ENCODE peak calls at places on chromosome 22, in four cellular contexts. One of them, this sample, is unnamed.

GRCh38 chr22:24947881-24948280 is 1.4 kb upstream of the LHFPL7 start:
- DNase-seq in PC-3: no peak
- DNase-seq in stomach: no peak
- DNase-seq in left lung: no peak
- DNase-seq in this sample: no peak

GRCh38 chr22:44586337-44586990 is 88.4 kb upstream of the RTL6 start:
- DNase-seq in PC-3: peak; percentile 5
- DNase-seq in stomach: no peak
- DNase-seq in left lung: no peak
- DNase-seq in this sample: peak; percentile 2

GRCh38 chr22:38923463-38924196 is 33.8 kb upstream of the APOBEC3A start:
- DNase-seq in stomach: peak; percentile 80
- DNase-seq in left lung: peak; percentile 77
- DNase-seq in PC-3: peak; percentile 87
- DNase-seq in this sample: peak; percentile 63

GRCh38 chr22:30460147-30460546 is 11.7 kb downstream of the SEC14L3 start:
- DNase-seq in PC-3: peak; percentile 15
- DNase-seq in stomach: peak; percentile 69
- DNase-seq in left lung: no peak
- DNase-seq in this sample: no peak

GRCh38 chr22:47592791-47593190 is 830.3 kb downstream of the TBC1D22A start:
- DNase-seq in stomach: peak; percentile 22
- DNase-seq in left lung: no peak
- DNase-seq in PC-3: no peak
- DNase-seq in this sample: no peak

GRCh38 chr22:30546616-30547015 is at the start of gene SEC14L6:
- DNase-seq in left lung: no peak
- DNase-seq in PC-3: no peak
- DNase-seq in stomach: no peak
- DNase-seq in this sample: no peak

GRCh38 chr22:44172370-44173108 is 8.2 kb upstream of the PARVG start:
- DNase-seq in stomach: peak; percentile 52
- DNase-seq in left lung: peak; percentile 87
- DNase-seq in PC-3: no peak
- DNase-seq in this sample: peak; percentile 57

GRCh38 chr22:50318356-50318697 is 8.5 kb downstream of the DENND6B start:
- DNase-seq in left lung: no peak
- DNase-seq in PC-3: no peak
- DNase-seq in stomach: no peak
- DNase-seq in this sample: no peak

GRCh38 chr22:20110359-20110985 is 5.4 kb upstream of the RANBP1 start:
- DNase-seq in stomach: no peak
- DNase-seq in PC-3: no peak
- DNase-seq in left lung: no peak
- DNase-seq in this sample: peak; percentile 7

GRCh38 chr22:24761888-24762675 is 12.4 kb downstream of the PIWIL3 start:
- DNase-seq in stomach: peak; percentile 16
- DNase-seq in left lung: no peak
- DNase-seq in PC-3: no peak
- DNase-seq in this sample: no peak

GRCh38 chr22:39290724-39291161 is 28.7 kb downstream of the RPL3 start:
- DNase-seq in stomach: peak; percentile 63
- DNase-seq in PC-3: peak; percentile 45
- DNase-seq in left lung: peak; percentile 51
- DNase-seq in this sample: peak; percentile 86

GRCh38 chr22:46622081-46622521 is 1.9 kb downstream of the GRAMD4 start:
- DNase-seq in PC-3: no peak
- DNase-seq in left lung: peak; percentile 74
- DNase-seq in stomach: no peak
- DNase-seq in this sample: peak; percentile 84

GRCh38 chr22:43109921-43110443 is 568 bp upstream of the BIK start:
- DNase-seq in PC-3: no peak
- DNase-seq in left lung: no peak
- DNase-seq in stomach: no peak
- DNase-seq in this sample: no peak

GRCh38 chr22:44196731-44197131 is 16.0 kb downstream of the PARVG start:
- DNase-seq in stomach: no peak
- DNase-seq in PC-3: no peak
- DNase-seq in left lung: no peak
- DNase-seq in this sample: no peak

GRCh38 chr22:21961886-21962654 is 9.4 kb upstream of the PPM1F start:
- DNase-seq in left lung: no peak
- DNase-seq in stomach: peak; percentile 69
- DNase-seq in PC-3: peak; percentile 65
- DNase-seq in this sample: no peak

GRCh38 chr22:39176673-39177455 is 24.4 kb upstream of the CBX7 start:
- DNase-seq in stomach: no peak
- DNase-seq in left lung: no peak
- DNase-seq in PC-3: no peak
- DNase-seq in this sample: no peak

GRCh38 chr22:34808618-34809017 is 257.3 kb upstream of the ISX start:
- DNase-seq in PC-3: no peak
- DNase-seq in left lung: no peak
- DNase-seq in stomach: no peak
- DNase-seq in this sample: no peak

GRCh38 chr22:31631381-31631780 is 30.6 kb downstream of the PISD start:
- DNase-seq in PC-3: no peak
- DNase-seq in left lung: no peak
- DNase-seq in stomach: no peak
- DNase-seq in this sample: no peak
- H3K4me3 ChIP-seq in PC-3: no peak overlapping the region
- H3K4me3 ChIP-seq in left lung: peak overlapping the region; percentile 78
- H3K4me3 ChIP-seq in stomach: peak overlapping the region; percentile 81
- H3K4me3 ChIP-seq in this sample: peak overlapping the region; percentile 93

GRCh38 chr22:27801616-27802388 is at the start of gene MN1:
- DNase-seq in PC-3: no peak
- DNase-seq in stomach: peak; percentile 48
- DNase-seq in left lung: no peak
- DNase-seq in this sample: peak; percentile 69
- TF ChIP-seq CTCF in PC-3: no peak
- TF ChIP-seq CTCF in stomach: no peak
- TF ChIP-seq CTCF in left lung: no peak
- TF ChIP-seq CTCF in this sample: no peak

GRCh38 chr22:17043521-17043920 is 35.5 kb upstream of the GAB4 start:
- DNase-seq in stomach: no peak
- DNase-seq in PC-3: no peak
- DNase-seq in left lung: no peak
- DNase-seq in this sample: no peak
- H3K27ac ChIP-seq in stomach: no peak overlapping the region
- H3K27ac ChIP-seq in PC-3: no peak overlapping the region
- H3K27ac ChIP-seq in left lung: no peak overlapping the region
- H3K27ac ChIP-seq in this sample: no peak overlapping the region

GRCh38 chr22:37601540-37602442 is 6.8 kb upstream of the GGA1 start:
- DNase-seq in stomach: peak; percentile 79
- DNase-seq in left lung: peak; percentile 56
- DNase-seq in PC-3: peak; percentile 62
- DNase-seq in this sample: no peak
- H3K4me3 ChIP-seq in stomach: no peak overlapping the region
- H3K4me3 ChIP-seq in left lung: no peak overlapping the region
- H3K4me3 ChIP-seq in PC-3: no peak overlapping the region
- H3K4me3 ChIP-seq in this sample: no peak overlapping the region

GRCh38 chr22:36194971-36195370 is 6.6 kb downstream of the APOL4 start:
- DNase-seq in stomach: peak; percentile 57
- DNase-seq in PC-3: peak; percentile 65
- DNase-seq in left lung: peak; percentile 67
- DNase-seq in this sample: peak; percentile 38
- TF ChIP-seq CTCF in stomach: peak; percentile 78
- TF ChIP-seq CTCF in PC-3: peak; percentile 71
- TF ChIP-seq CTCF in left lung: peak; percentile 67
- TF ChIP-seq CTCF in this sample: peak; percentile 84